ENCODE peak calls at places on chromosome 2, in seven cellular contexts. One of them, this sample, is unnamed.

GRCh38 chr2:110726285-110726684 is 6.1 kb upstream of the ACOXL start:
- DNase-seq in IMR-90: no peak
- DNase-seq in CD8-positive, alpha-beta T cell: no peak
- DNase-seq in A549: no peak
- DNase-seq in PC-3: no peak
- DNase-seq in adrenal gland: no peak
- DNase-seq in lung: no peak
- DNase-seq in this sample: no peak

GRCh38 chr2:162317910-162318279 is 589 bp downstream of the IFIH1 start:
- DNase-seq in IMR-90: no peak
- DNase-seq in CD8-positive, alpha-beta T cell: no peak
- DNase-seq in adrenal gland: peak
- DNase-seq in A549: peak
- DNase-seq in PC-3: peak
- DNase-seq in lung: peak
- DNase-seq in this sample: peak

GRCh38 chr2:223538920-223539440 is 63.2 kb downstream of the SCG2 start:
- DNase-seq in adrenal gland: no peak
- DNase-seq in lung: no peak
- DNase-seq in PC-3: no peak
- DNase-seq in CD8-positive, alpha-beta T cell: no peak
- DNase-seq in IMR-90: no peak
- DNase-seq in A549: no peak
- DNase-seq in this sample: no peak

GRCh38 chr2:199019898-199020507 is 437.7 kb downstream of the SATB2 start:
- DNase-seq in adrenal gland: peak
- DNase-seq in lung: no peak
- DNase-seq in CD8-positive, alpha-beta T cell: no peak
- DNase-seq in A549: peak
- DNase-seq in IMR-90: peak
- DNase-seq in PC-3: peak
- DNase-seq in this sample: no peak

GRCh38 chr2:162766092-162766491 is 72.5 kb downstream of the KCNH7 start:
- DNase-seq in A549: no peak
- DNase-seq in lung: no peak
- DNase-seq in PC-3: no peak
- DNase-seq in adrenal gland: no peak
- DNase-seq in CD8-positive, alpha-beta T cell: no peak
- DNase-seq in IMR-90: no peak
- DNase-seq in this sample: no peak

GRCh38 chr2:58574873-58575272 is 333.7 kb upstream of the FANCL start:
- DNase-seq in adrenal gland: no peak
- DNase-seq in A549: no peak
- DNase-seq in lung: no peak
- DNase-seq in CD8-positive, alpha-beta T cell: no peak
- DNase-seq in PC-3: peak
- DNase-seq in IMR-90: no peak
- DNase-seq in this sample: no peak

GRCh38 chr2:150271952-150272351 is 215.5 kb downstream of the RND3 start:
- DNase-seq in adrenal gland: no peak
- DNase-seq in IMR-90: peak
- DNase-seq in PC-3: peak
- DNase-seq in A549: peak
- DNase-seq in lung: no peak
- DNase-seq in CD8-positive, alpha-beta T cell: no peak
- DNase-seq in this sample: no peak

GRCh38 chr2:23788100-23788499 is 138.8 kb downstream of the ATAD2B start:
- DNase-seq in A549: no peak
- DNase-seq in PC-3: peak
- DNase-seq in CD8-positive, alpha-beta T cell: no peak
- DNase-seq in adrenal gland: no peak
- DNase-seq in IMR-90: no peak
- DNase-seq in lung: no peak
- DNase-seq in this sample: peak

GRCh38 chr2:237861-238260 is 26.0 kb downstream of the SH3YL1 start:
- DNase-seq in PC-3: no peak
- DNase-seq in IMR-90: no peak
- DNase-seq in CD8-positive, alpha-beta T cell: no peak
- DNase-seq in lung: no peak
- DNase-seq in A549: no peak
- DNase-seq in adrenal gland: no peak
- DNase-seq in this sample: no peak

GRCh38 chr2:113370478-113371091 is 66.9 kb upstream of the ZNG1B start:
- DNase-seq in IMR-90: peak
- DNase-seq in A549: peak
- DNase-seq in PC-3: peak
- DNase-seq in adrenal gland: peak
- DNase-seq in lung: peak
- DNase-seq in CD8-positive, alpha-beta T cell: peak
- DNase-seq in this sample: peak

GRCh38 chr2:30267161-30267568 is 35.8 kb downstream of the LBH start:
- DNase-seq in IMR-90: no peak
- DNase-seq in A549: no peak
- DNase-seq in CD8-positive, alpha-beta T cell: no peak
- DNase-seq in PC-3: no peak
- DNase-seq in lung: no peak
- DNase-seq in adrenal gland: no peak
- DNase-seq in this sample: peak

GRCh38 chr2:65527451-65528240 is 95.2 kb upstream of the SPRED2 start:
- DNase-seq in CD8-positive, alpha-beta T cell: no peak
- DNase-seq in PC-3: no peak
- DNase-seq in lung: no peak
- DNase-seq in IMR-90: no peak
- DNase-seq in A549: no peak
- DNase-seq in adrenal gland: no peak
- DNase-seq in this sample: no peak

GRCh38 chr2:148907085-148907785 is 32.2 kb downstream of the KIF5C start:
- DNase-seq in PC-3: no peak
- DNase-seq in CD8-positive, alpha-beta T cell: no peak
- DNase-seq in IMR-90: no peak
- DNase-seq in adrenal gland: no peak
- DNase-seq in lung: no peak
- DNase-seq in A549: no peak
- DNase-seq in this sample: no peak

GRCh38 chr2:47198985-47199451 is 43.9 kb upstream of the STPG4 start:
- DNase-seq in PC-3: peak
- DNase-seq in adrenal gland: no peak
- DNase-seq in lung: no peak
- DNase-seq in A549: peak
- DNase-seq in CD8-positive, alpha-beta T cell: no peak
- DNase-seq in IMR-90: peak
- DNase-seq in this sample: no peak

GRCh38 chr2:197453914-197454398 is 604 bp downstream of the COQ10B start:
- DNase-seq in IMR-90: peak
- DNase-seq in PC-3: no peak
- DNase-seq in A549: no peak
- DNase-seq in lung: no peak
- DNase-seq in adrenal gland: no peak
- DNase-seq in CD8-positive, alpha-beta T cell: no peak
- DNase-seq in this sample: no peak

GRCh38 chr2:215286309-215286708 is 25.6 kb upstream of the ATIC start:
- DNase-seq in CD8-positive, alpha-beta T cell: no peak
- DNase-seq in A549: no peak
- DNase-seq in lung: no peak
- DNase-seq in adrenal gland: no peak
- DNase-seq in IMR-90: no peak
- DNase-seq in PC-3: no peak
- DNase-seq in this sample: no peak

GRCh38 chr2:218290316-218291261 is 1.7 kb downstream of the TMBIM1 start:
- DNase-seq in CD8-positive, alpha-beta T cell: no peak
- DNase-seq in A549: no peak
- DNase-seq in IMR-90: no peak
- DNase-seq in lung: no peak
- DNase-seq in PC-3: no peak
- DNase-seq in adrenal gland: no peak
- DNase-seq in this sample: peak

GRCh38 chr2:4827836-4828235 is 864.3 kb upstream of the SOX11 start:
- DNase-seq in A549: no peak
- DNase-seq in lung: no peak
- DNase-seq in CD8-positive, alpha-beta T cell: no peak
- DNase-seq in IMR-90: no peak
- DNase-seq in PC-3: peak
- DNase-seq in adrenal gland: no peak
- DNase-seq in this sample: no peak

GRCh38 chr2:207121784-207122183 is 44.0 kb downstream of the KLF7 start:
- DNase-seq in CD8-positive, alpha-beta T cell: no peak
- DNase-seq in adrenal gland: peak
- DNase-seq in A549: no peak
- DNase-seq in lung: no peak
- DNase-seq in IMR-90: peak
- DNase-seq in PC-3: peak
- DNase-seq in this sample: no peak

GRCh38 chr2:2292381-2292780 is 38.7 kb downstream of the MYT1L start:
- DNase-seq in adrenal gland: no peak
- DNase-seq in IMR-90: no peak
- DNase-seq in A549: no peak
- DNase-seq in CD8-positive, alpha-beta T cell: no peak
- DNase-seq in PC-3: no peak
- DNase-seq in lung: no peak
- DNase-seq in this sample: no peak

GRCh38 chr2:106638043-106638442 is 150.9 kb downstream of the CD8B2 start:
- DNase-seq in CD8-positive, alpha-beta T cell: no peak
- DNase-seq in A549: peak
- DNase-seq in IMR-90: peak
- DNase-seq in PC-3: peak
- DNase-seq in lung: no peak
- DNase-seq in adrenal gland: no peak
- DNase-seq in this sample: no peak

GRCh38 chr2:47631306-47631705 is 151.6 kb upstream of the MSH6 start:
- DNase-seq in lung: no peak
- DNase-seq in PC-3: peak
- DNase-seq in IMR-90: no peak
- DNase-seq in adrenal gland: no peak
- DNase-seq in A549: no peak
- DNase-seq in CD8-positive, alpha-beta T cell: no peak
- DNase-seq in this sample: no peak

GRCh38 chr2:128196026-128196822 is 105.2 kb downstream of the UGGT1 start:
- DNase-seq in A549: no peak
- DNase-seq in lung: no peak
- DNase-seq in PC-3: no peak
- DNase-seq in adrenal gland: no peak
- DNase-seq in IMR-90: peak
- DNase-seq in CD8-positive, alpha-beta T cell: no peak
- DNase-seq in this sample: no peak

GRCh38 chr2:201183373-201183742 is 417 bp downstream of the CASP10 start:
- DNase-seq in lung: no peak
- DNase-seq in IMR-90: no peak
- DNase-seq in CD8-positive, alpha-beta T cell: no peak
- DNase-seq in PC-3: no peak
- DNase-seq in adrenal gland: no peak
- DNase-seq in A549: no peak
- DNase-seq in this sample: peak
- H3K4me3 ChIP-seq in lung: peak
- H3K4me3 ChIP-seq in IMR-90: no peak
- H3K4me3 ChIP-seq in CD8-positive, alpha-beta T cell: peak
- H3K4me3 ChIP-seq in PC-3: peak
- H3K4me3 ChIP-seq in adrenal gland: peak
- H3K4me3 ChIP-seq in A549: peak
- H3K4me3 ChIP-seq in this sample: peak

GRCh38 chr2:144454466-144455287 is 65.2 kb downstream of the ZEB2 start:
- DNase-seq in A549: no peak
- DNase-seq in PC-3: no peak
- DNase-seq in CD8-positive, alpha-beta T cell: no peak
- DNase-seq in adrenal gland: no peak
- DNase-seq in IMR-90: peak
- DNase-seq in lung: no peak
- DNase-seq in this sample: no peak

GRCh38 chr2:144458536-144458935 is 61.4 kb downstream of the ZEB2 start:
- DNase-seq in IMR-90: no peak
- DNase-seq in lung: no peak
- DNase-seq in adrenal gland: no peak
- DNase-seq in CD8-positive, alpha-beta T cell: no peak
- DNase-seq in PC-3: no peak
- DNase-seq in A549: no peak
- DNase-seq in this sample: no peak

GRCh38 chr2:144455979-144456378 is 63.9 kb downstream of the ZEB2 start:
- DNase-seq in adrenal gland: no peak
- DNase-seq in lung: no peak
- DNase-seq in IMR-90: no peak
- DNase-seq in PC-3: no peak
- DNase-seq in CD8-positive, alpha-beta T cell: no peak
- DNase-seq in A549: no peak
- DNase-seq in this sample: no peak

GRCh38 chr2:144453486-144454158 is 66.3 kb downstream of the ZEB2 start:
- DNase-seq in CD8-positive, alpha-beta T cell: no peak
- DNase-seq in lung: no peak
- DNase-seq in PC-3: no peak
- DNase-seq in A549: no peak
- DNase-seq in IMR-90: peak
- DNase-seq in adrenal gland: no peak
- DNase-seq in this sample: no peak

GRCh38 chr2:144456680-144457079 is 63.2 kb downstream of the ZEB2 start:
- DNase-seq in A549: peak
- DNase-seq in CD8-positive, alpha-beta T cell: no peak
- DNase-seq in lung: no peak
- DNase-seq in IMR-90: peak
- DNase-seq in PC-3: peak
- DNase-seq in adrenal gland: peak
- DNase-seq in this sample: no peak
- H3K4me3 ChIP-seq in A549: no peak
- H3K4me3 ChIP-seq in CD8-positive, alpha-beta T cell: no peak
- H3K4me3 ChIP-seq in lung: no peak
- H3K4me3 ChIP-seq in IMR-90: no peak
- H3K4me3 ChIP-seq in PC-3: no peak
- H3K4me3 ChIP-seq in adrenal gland: no peak
- H3K4me3 ChIP-seq in this sample: no peak

GRCh38 chr2:151826737-151827157 is 1.5 kb downstream of the ARL5A start:
- DNase-seq in adrenal gland: no peak
- DNase-seq in A549: peak
- DNase-seq in PC-3: peak
- DNase-seq in IMR-90: peak
- DNase-seq in lung: no peak
- DNase-seq in CD8-positive, alpha-beta T cell: no peak
- DNase-seq in this sample: no peak
- H3K4me3 ChIP-seq in adrenal gland: peak
- H3K4me3 ChIP-seq in A549: peak
- H3K4me3 ChIP-seq in PC-3: peak
- H3K4me3 ChIP-seq in IMR-90: peak
- H3K4me3 ChIP-seq in lung: no peak
- H3K4me3 ChIP-seq in CD8-positive, alpha-beta T cell: peak
- H3K4me3 ChIP-seq in this sample: peak

DNA sequence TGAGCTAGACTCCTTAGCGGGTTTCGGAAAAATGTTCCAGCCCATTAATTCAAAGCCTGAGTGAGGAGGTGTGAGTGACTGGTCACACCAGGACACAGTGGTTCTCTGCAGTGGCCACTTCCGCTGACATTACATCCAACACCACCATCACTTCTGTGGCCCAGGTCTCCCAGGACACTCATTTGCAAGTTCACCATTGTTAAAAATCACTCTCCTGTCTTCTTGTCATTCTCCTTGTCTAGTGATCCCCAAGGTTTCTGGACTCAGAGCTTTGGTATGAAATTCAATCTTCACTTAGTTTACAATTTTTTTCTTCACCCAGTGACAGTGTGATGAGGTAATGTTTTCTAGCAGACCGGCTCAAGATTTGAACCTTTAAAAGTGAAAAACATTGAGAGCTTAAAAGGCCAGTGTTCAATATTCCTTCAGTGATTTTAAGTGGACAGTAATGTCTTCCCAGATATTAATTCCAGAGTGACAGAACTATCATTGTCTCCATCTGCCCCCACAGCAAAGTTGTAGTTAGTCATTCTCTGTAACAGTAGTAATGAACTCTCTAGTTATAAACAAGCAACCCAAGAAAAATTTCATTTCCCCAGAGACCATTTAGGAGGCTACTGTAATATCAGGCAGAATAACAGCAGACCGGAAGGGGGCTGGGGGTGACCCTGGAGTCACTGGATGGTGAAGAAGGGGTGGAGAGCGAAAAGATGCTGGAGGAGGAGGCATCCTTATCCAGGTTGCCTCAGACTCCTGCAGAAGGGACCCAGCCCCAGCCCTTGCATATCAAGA is 164.9 kb downstream of the GFPT1 start:
- DNase-seq in adrenal gland: no peak
- DNase-seq in PC-3: no peak
- DNase-seq in IMR-90: peak
- DNase-seq in CD8-positive, alpha-beta T cell: no peak
- DNase-seq in A549: no peak
- DNase-seq in lung: no peak
- DNase-seq in this sample: no peak
- H3K4me3 ChIP-seq in adrenal gland: no peak
- H3K4me3 ChIP-seq in PC-3: no peak
- H3K4me3 ChIP-seq in IMR-90: no peak
- H3K4me3 ChIP-seq in CD8-positive, alpha-beta T cell: no peak
- H3K4me3 ChIP-seq in A549: no peak
- H3K4me3 ChIP-seq in lung: no peak
- H3K4me3 ChIP-seq in this sample: no peak

This sample was measured in CD4-positive, alpha-beta memory T cell.